ENCODE peak calls at places on chromosome 16, in seven cellular contexts. L is GM20000, E is lower leg skin, J is GM13976, G is tibial artery, X is progenitor cell of endocrine pancreas, C is heart right ventricle. D is an unnamed sample.

GRCh38 chr16:74743045-74743667 is 31.5 kb downstream of the FA2H start:
- DNase-seq in E (no peak), G (no peak), X (no peak), L (no peak), C (no peak), J (no peak), D (no peak)

GRCh38 chr16:75226550-75227360 is 8.0 kb downstream of the CTRB1 start:
- DNase-seq in J (no peak), X (no peak), G (no peak), E (no peak), C (no peak), L (no peak), D (no peak)

GRCh38 chr16:13995194-13995593 is 75.2 kb downstream of the ERCC4 start:
- DNase-seq in G (no peak), C (no peak), L (no peak), X (no peak), E (no peak), J (no peak), D (no peak)

GRCh38 chr16:17063156-17063555 is 407.6 kb downstream of the XYLT1 start:
- DNase-seq in J (no peak), C (no peak), X (no peak), G (no peak), E (peak; percentile 21), L (no peak), D (no peak)

GRCh38 chr16:54540525-54541180 is 254.1 kb upstream of the IRX3 start:
- DNase-seq in E (no peak), J (no peak), G (no peak), L (no peak), X (peak; percentile 13), C (no peak), D (no peak)

GRCh38 chr16:51987519-51987918 is 559.4 kb downstream of the TOX3 start:
- DNase-seq in E (no peak), G (no peak), L (no peak), J (no peak), C (no peak), X (no peak), D (no peak)

GRCh38 chr16:24577167-24577566 is 37.8 kb downstream of the RBBP6 start:
- DNase-seq in J (no peak), C (no peak), L (no peak), E (no peak), X (no peak), G (no peak), D (no peak)

GRCh38 chr16:28596115-28596630 is 677 bp downstream of the SULT1A2 start:
- DNase-seq in C (no peak), L (no peak), X (no peak), J (no peak), E (no peak), G (no peak), D (no peak)

GRCh38 chr16:85514295-85514600 is 98.9 kb upstream of the GSE1 start:
- DNase-seq in C (peak; percentile 86), X (no peak), E (no peak), L (no peak), G (no peak), J (no peak), D (no peak)

GRCh38 chr16:29170393-29171239 is 185.8 kb downstream of the LAT start:
- DNase-seq in G (no peak), J (no peak), X (no peak), E (no peak), L (no peak), C (peak; percentile 39), D (no peak)

GRCh38 chr16:55842369-55843104 is 9.6 kb upstream of the CES1 start:
- DNase-seq in E (no peak), J (peak; percentile 68), C (no peak), X (no peak), L (peak; percentile 59), G (no peak), D (peak; percentile 65)

GRCh38 chr16:85231959-85232358 is 119.7 kb upstream of the CIBAR2 start:
- DNase-seq in J (no peak), E (no peak), G (no peak), C (peak; percentile 55), L (no peak), X (no peak), D (no peak)

GRCh38 chr16:12120982-12121652 is 144.6 kb downstream of the SNX29 start:
- DNase-seq in C (no peak), L (no peak), J (no peak), E (no peak), X (no peak), G (no peak), D (no peak)

GRCh38 chr16:7026639-7027038 is 306.0 kb upstream of the RBFOX1 start:
- DNase-seq in J (no peak), G (no peak), C (no peak), L (no peak), E (no peak), X (no peak), D (no peak)

GRCh38 chr16:27813591-27813990 is 249.9 kb downstream of the GSG1L start:
- DNase-seq in E (no peak), G (peak; percentile 3), X (no peak), L (no peak), J (no peak), C (no peak), D (no peak)

GRCh38 chr16:70267516-70267915 is 15.8 kb upstream of the EXOSC6 start:
- DNase-seq in C (no peak), G (no peak), X (no peak), L (no peak), E (no peak), J (peak; percentile 55), D (no peak)

GRCh38 chr16:70700101-70701020 is 14.5 kb upstream of the MTSS2 start:
- DNase-seq in J (no peak), L (no peak), X (no peak), C (peak; percentile 79), E (no peak), G (peak; percentile 83), D (no peak)

GRCh38 chr16:14334366-14335105 is 263.4 kb downstream of the MRTFB start:
- DNase-seq in L (no peak), X (no peak), J (no peak), C (no peak), E (no peak), G (no peak), D (no peak)

GRCh38 chr16:82864332-82865040 is 237.7 kb downstream of the CDH13 start:
- DNase-seq in J (no peak), L (no peak), E (no peak), X (no peak), G (no peak), C (no peak), D (no peak)

GRCh38 chr16:31333686-31334649 is 21.0 kb upstream of the ITGAX start:
- DNase-seq in G (no peak), L (peak; percentile 60), C (no peak), E (no peak), X (no peak), J (peak; percentile 65), D (peak; percentile 53)

GRCh38 chr16:17744903-17745581 is 274.3 kb upstream of the XYLT1 start:
- DNase-seq in L (no peak), X (no peak), J (no peak), E (no peak), G (no peak), C (no peak), D (no peak)

GRCh38 chr16:4392382-4393242 is 21.0 kb downstream of the VASN start:
- DNase-seq in L (no peak), C (no peak), G (no peak), X (no peak), J (no peak), E (no peak), D (no peak)

GRCh38 chr16:10368984-10369551 is 16.8 kb upstream of the ATF7IP2 start:
- DNase-seq in J (no peak), G (no peak), C (no peak), X (no peak), E (no peak), L (no peak), D (no peak)
- TF ChIP-seq CTCF in J (no peak), G (no peak), C (no peak), X (no peak), E (no peak), L (no peak), D (no peak)

GRCh38 chr16:57993452-57993851 is 7.0 kb downstream of the ZNF319 start:
- DNase-seq in G (no peak), E (no peak), J (no peak), C (no peak), L (no peak), X (no peak), D (no peak)

GRCh38 chr16:57994361-57994760 is 6.1 kb downstream of the ZNF319 start:
- DNase-seq in E (no peak), X (no peak), G (no peak), J (no peak), L (no peak), C (no peak), D (no peak)

GRCh38 chr16:57993897-57994296 is 6.6 kb downstream of the ZNF319 start:
- DNase-seq in E (no peak), L (no peak), G (no peak), J (no peak), X (no peak), C (no peak), D (no peak)

GRCh38 chr16:57995721-57996405 is 4.6 kb downstream of the ZNF319 start:
- DNase-seq in G (no peak), L (no peak), C (no peak), X (no peak), J (no peak), E (no peak), D (no peak)

DNA sequence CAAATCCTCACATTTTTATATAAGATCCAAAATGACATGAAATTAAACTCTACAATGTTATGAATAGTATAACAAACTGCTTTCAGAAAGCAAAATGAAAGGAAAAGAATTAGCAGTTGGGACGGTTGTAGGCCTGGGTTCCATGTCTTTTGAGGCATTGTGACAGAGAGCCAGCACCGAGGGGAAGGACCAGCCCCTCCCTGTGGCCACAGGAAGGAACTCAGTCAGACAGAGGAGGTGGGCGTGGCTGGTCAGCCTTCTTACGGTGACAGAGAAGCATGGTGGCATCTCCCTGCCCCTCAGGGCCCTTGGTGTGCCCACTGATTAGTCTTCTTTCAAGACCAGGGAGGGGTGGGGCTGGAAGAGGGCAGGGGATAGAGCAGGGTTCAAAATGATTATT is 5.7 kb downstream of the ZNF319 start:
- DNase-seq in J (peak; percentile 66), X (no peak), E (peak; percentile 47), C (peak; percentile 52), L (peak; percentile 70), G (peak; percentile 59), D (peak; percentile 62)
- TF ChIP-seq CTCF in J (peak; percentile 21), X (peak; percentile 42), E (no peak), C (peak; percentile 27), L (peak; percentile 16), G (no peak), D (peak; percentile 47)

GRCh38 chr16:1772908-1773702 is at the start of gene MRPS34:
- DNase-seq in L (peak; percentile 94), C (peak; percentile 86), E (no peak), X (peak; percentile 90), G (peak; percentile 77), J (peak; percentile 89), D (peak; percentile 94)
- TF ChIP-seq CTCF in L (peak; percentile 90), C (peak; percentile 73), E (no peak), X (peak; percentile 95), G (peak; percentile 58), J (peak; percentile 90), D (peak; percentile 92)

GRCh38 chr16:89918453-89919347 is at the start of gene MC1R:
- DNase-seq in G (no peak), X (peak; percentile 51), L (peak; percentile 74), J (peak; percentile 68), E (no peak), C (no peak), D (peak; percentile 79)
- TF ChIP-seq CTCF in G (no peak), X (peak; percentile 69), L (no peak), J (peak; percentile 36), E (no peak), C (peak; percentile 30), D (peak; percentile 56)